ENCODE peak calls at places on chromosomes 16 and 17, in four cellular contexts. One of them, this sample, is unnamed.

GRCh38 chr16:12532871-12533610 is 270.6 kb downstream of the CPPED1 start:
- DNase-seq in K562: no peak
- DNase-seq in H1: no peak
- DNase-seq in GM12878: no peak
- DNase-seq in this sample: no peak

GRCh38 chr16:66406534-66407368 is 20.3 kb upstream of the BEAN1 start:
- DNase-seq in K562: peak
- DNase-seq in GM12878: no peak
- DNase-seq in H1: peak
- DNase-seq in this sample: peak

GRCh38 chr17:35788504-35788998 is 6.9 kb downstream of the MMP28 start:
- DNase-seq in H1: no peak
- DNase-seq in K562: no peak
- DNase-seq in GM12878: no peak
- DNase-seq in this sample: no peak

GRCh38 chr16:27728691-27729090 is 178.7 kb downstream of the KATNIP start:
- DNase-seq in H1: no peak
- DNase-seq in K562: no peak
- DNase-seq in GM12878: no peak
- DNase-seq in this sample: no peak

GRCh38 chr17:35082073-35082657 is 18.7 kb upstream of the RFFL start:
- DNase-seq in GM12878: no peak
- DNase-seq in K562: no peak
- DNase-seq in H1: no peak
- DNase-seq in this sample: peak

GRCh38 chr16:49675417-49675816 is 180.5 kb downstream of the ZNF423 start:
- DNase-seq in H1: no peak
- DNase-seq in GM12878: no peak
- DNase-seq in K562: no peak
- DNase-seq in this sample: no peak

GRCh38 chr16:70805787-70806186 is 4.8 kb upstream of the VAC14 start:
- DNase-seq in GM12878: no peak
- DNase-seq in K562: no peak
- DNase-seq in H1: no peak
- DNase-seq in this sample: no peak

GRCh38 chr17:79951361-79952264 is 84.1 kb downstream of the TBC1D16 start:
- DNase-seq in H1: no peak
- DNase-seq in GM12878: no peak
- DNase-seq in K562: no peak
- DNase-seq in this sample: no peak

GRCh38 chr16:19382084-19382801 is 35.4 kb upstream of the TMC5 start:
- DNase-seq in GM12878: no peak
- DNase-seq in K562: no peak
- DNase-seq in H1: no peak
- DNase-seq in this sample: no peak

GRCh38 chr17:81424151-81424550 is 28.9 kb downstream of the BAHCC1 start:
- DNase-seq in GM12878: no peak
- DNase-seq in H1: no peak
- DNase-seq in K562: no peak
- DNase-seq in this sample: no peak

GRCh38 chr16:70563571-70563970 is 40.0 kb downstream of the SF3B3 start:
- DNase-seq in GM12878: no peak
- DNase-seq in K562: no peak
- DNase-seq in H1: no peak
- DNase-seq in this sample: no peak

GRCh38 chr16:56197227-56197992 is 6.1 kb downstream of the GNAO1 start:
- DNase-seq in GM12878: no peak
- DNase-seq in K562: no peak
- DNase-seq in H1: no peak
- DNase-seq in this sample: no peak

GRCh38 chr16:12729448-12729847 is 74.2 kb downstream of the CPPED1 start:
- DNase-seq in H1: no peak
- DNase-seq in K562: no peak
- DNase-seq in GM12878: no peak
- DNase-seq in this sample: no peak

GRCh38 chr16:81738831-81739496 is 40.1 kb upstream of the PLCG2 start:
- DNase-seq in GM12878: no peak
- DNase-seq in K562: peak
- DNase-seq in H1: no peak
- DNase-seq in this sample: no peak

GRCh38 chr16:56190903-56191806 is at the start of gene GNAO1:
- DNase-seq in GM12878: no peak
- DNase-seq in K562: peak
- DNase-seq in H1: peak
- DNase-seq in this sample: no peak

GRCh38 chr16:85645021-85645589 is 32.0 kb downstream of the GSE1 start:
- DNase-seq in K562: no peak
- DNase-seq in H1: no peak
- DNase-seq in GM12878: no peak
- DNase-seq in this sample: peak

GRCh38 chr16:371729-372521 is 1.6 kb upstream of the MRPL28 start:
- DNase-seq in K562: no peak
- DNase-seq in GM12878: no peak
- DNase-seq in H1: peak
- DNase-seq in this sample: no peak

GRCh38 chr16:16028311-16028999 is 79.0 kb downstream of the ABCC1 start:
- DNase-seq in GM12878: no peak
- DNase-seq in K562: no peak
- DNase-seq in H1: no peak
- DNase-seq in this sample: no peak

GRCh38 chr17:7523033-7523432 is 25.8 kb upstream of the TNFSF12 start:
- DNase-seq in H1: peak
- DNase-seq in GM12878: no peak
- DNase-seq in K562: peak
- DNase-seq in this sample: peak

GRCh38 chr17:20992416-20992815 is 50.4 kb downstream of the USP22 start:
- DNase-seq in K562: no peak
- DNase-seq in H1: no peak
- DNase-seq in GM12878: no peak
- DNase-seq in this sample: no peak

GRCh38 chr17:80812362-80813088 is 179.1 kb upstream of the CHMP6 start:
- DNase-seq in GM12878: no peak
- DNase-seq in H1: no peak
- DNase-seq in K562: no peak
- DNase-seq in this sample: no peak

GRCh38 chr17:77963441-77963840 is 4.9 kb downstream of the TNRC6C start:
- DNase-seq in K562: peak
- DNase-seq in GM12878: no peak
- DNase-seq in H1: no peak
- DNase-seq in this sample: no peak

GRCh38 chr17:69928586-69928985 is 146.4 kb upstream of the KCNJ16 start:
- DNase-seq in GM12878: no peak
- DNase-seq in H1: no peak
- DNase-seq in K562: no peak
- DNase-seq in this sample: no peak

GRCh38 chr16:26727801-26728200 is 338.9 kb upstream of the C16orf82 start:
- DNase-seq in H1: no peak
- DNase-seq in K562: no peak
- DNase-seq in GM12878: no peak
- DNase-seq in this sample: no peak

GRCh38 chr17:19728114-19728495 is 11.7 kb upstream of the SLC47A2 start:
- DNase-seq in GM12878: no peak
- DNase-seq in H1: no peak
- DNase-seq in K562: no peak
- DNase-seq in this sample: no peak

GRCh38 chr17:80727409-80727755 is 182.7 kb downstream of the RPTOR start:
- DNase-seq in H1: no peak
- DNase-seq in GM12878: no peak
- DNase-seq in K562: no peak
- DNase-seq in this sample: no peak

GRCh38 chr17:3594976-3595375 is 14.2 kb downstream of the TRPV1 start:
- DNase-seq in GM12878: no peak
- DNase-seq in H1: no peak
- DNase-seq in K562: no peak
- DNase-seq in this sample: no peak

GRCh38 chr17:76709077-76709950 is 1.5 kb downstream of the MXRA7 start:
- DNase-seq in K562: no peak
- DNase-seq in H1: peak
- DNase-seq in GM12878: no peak
- DNase-seq in this sample: no peak

GRCh38 chr17:9899280-9900018 is 5.6 kb downstream of the RCVRN start:
- DNase-seq in K562: no peak
- DNase-seq in GM12878: no peak
- DNase-seq in H1: no peak
- DNase-seq in this sample: no peak

GRCh38 chr16:68265078-68265925 is 976 bp downstream of the SLC7A6 start:
- DNase-seq in GM12878: no peak
- DNase-seq in K562: peak
- DNase-seq in H1: peak
- DNase-seq in this sample: peak

GRCh38 chr16:86951041-86951822 is 366.0 kb downstream of the C16orf95 start:
- DNase-seq in K562: no peak
- DNase-seq in H1: no peak
- DNase-seq in GM12878: no peak
- DNase-seq in this sample: no peak

GRCh38 chr17:80678621-80679020 is 134.0 kb downstream of the RPTOR start:
- DNase-seq in GM12878: no peak
- DNase-seq in H1: no peak
- DNase-seq in K562: no peak
- DNase-seq in this sample: no peak

GRCh38 chr17:80980397-80981061 is 11.1 kb upstream of the CHMP6 start:
- DNase-seq in K562: no peak
- DNase-seq in GM12878: no peak
- DNase-seq in H1: no peak
- DNase-seq in this sample: no peak

GRCh38 chr17:74243013-74243755 is 29.8 kb downstream of the TTYH2 start:
- DNase-seq in GM12878: no peak
- DNase-seq in K562: no peak
- DNase-seq in H1: no peak
- DNase-seq in this sample: no peak

GRCh38 chr16:59905628-59906027 is 1171.5 kb upstream of the GOT2 start:
- DNase-seq in K562: no peak
- DNase-seq in GM12878: no peak
- DNase-seq in H1: no peak
- DNase-seq in this sample: no peak
- TF ChIP-seq EGR1 in K562: no peak
- TF ChIP-seq EGR1 in GM12878: no peak
- TF ChIP-seq EGR1 in H1: no peak
- TF ChIP-seq EGR1 in this sample: no peak

DNA sequence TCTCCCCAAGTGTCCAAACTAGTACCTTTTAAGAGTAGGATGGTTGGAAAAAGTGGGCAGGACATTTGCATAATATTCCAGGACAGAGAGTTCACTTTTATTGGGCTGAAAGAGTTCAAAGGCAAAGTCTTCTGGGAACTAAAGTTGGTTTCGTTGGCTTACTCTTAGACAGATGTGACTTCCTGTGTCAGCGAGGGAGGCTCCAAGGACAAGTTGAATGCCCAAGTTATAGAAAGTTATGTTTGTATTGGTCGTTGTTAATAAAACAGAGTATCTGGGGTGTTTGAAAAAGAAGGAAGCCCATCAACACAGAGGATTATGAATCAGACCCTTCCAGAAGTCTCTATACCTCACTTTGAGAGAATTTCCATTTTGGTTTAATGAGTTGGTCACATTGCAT is 117.3 kb upstream of the TBX2 start:
- DNase-seq in GM12878: no peak
- DNase-seq in K562: no peak
- DNase-seq in H1: no peak
- DNase-seq in this sample: no peak
- TF ChIP-seq EGR1 in GM12878: no peak
- TF ChIP-seq EGR1 in K562: no peak
- TF ChIP-seq EGR1 in H1: no peak
- TF ChIP-seq EGR1 in this sample: no peak

GRCh38 chr16:84371553-84371865 is 3.2 kb downstream of the ATP2C2 start:
- DNase-seq in H1: no peak
- DNase-seq in GM12878: no peak
- DNase-seq in K562: no peak
- DNase-seq in this sample: no peak

GRCh38 chr16:84370723-84371552 is 2.6 kb downstream of the ATP2C2 start:
- DNase-seq in H1: no peak
- DNase-seq in GM12878: no peak
- DNase-seq in K562: no peak
- DNase-seq in this sample: no peak

GRCh38 chr16:84368327-84368996 is at the start of gene ATP2C2:
- DNase-seq in K562: peak
- DNase-seq in H1: peak
- DNase-seq in GM12878: no peak
- DNase-seq in this sample: peak

GRCh38 chr16:84369105-84369504 is 767 bp downstream of the ATP2C2 start:
- DNase-seq in GM12878: no peak
- DNase-seq in K562: no peak
- DNase-seq in H1: no peak
- DNase-seq in this sample: no peak

DNA sequence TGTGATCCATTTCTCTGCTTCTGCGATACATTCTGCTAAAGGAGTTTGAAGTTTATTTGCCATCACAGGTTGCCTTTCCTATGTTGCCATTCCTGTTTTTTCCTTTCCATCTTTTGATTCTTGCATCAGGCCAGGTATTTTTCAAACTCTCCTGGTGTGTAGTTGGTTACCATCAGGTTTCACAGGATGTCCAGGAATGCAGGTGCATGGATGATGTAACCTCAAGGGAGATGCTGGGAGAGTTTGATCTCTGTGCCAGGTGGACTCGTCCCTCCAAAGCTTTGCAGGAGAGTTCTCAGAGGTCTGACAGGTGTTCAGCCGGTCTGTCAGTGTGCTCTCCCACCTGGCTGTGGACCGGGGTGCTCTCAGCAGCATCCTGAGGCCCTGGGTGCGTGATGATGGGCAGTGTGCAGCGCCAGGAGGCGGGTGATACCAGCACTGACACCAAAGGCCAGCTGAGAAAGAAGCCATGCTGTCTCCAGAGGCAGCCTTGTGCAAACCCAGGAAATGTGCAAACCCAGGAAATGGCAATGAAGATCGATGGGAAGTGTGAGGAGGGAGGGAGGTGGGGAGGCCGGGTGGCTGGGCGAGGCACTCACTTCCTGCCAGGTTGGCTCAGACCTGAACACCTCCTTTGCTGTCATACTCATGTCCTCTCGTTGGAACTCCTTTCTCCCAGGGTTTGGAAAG is 1.7 kb downstream of the ATP2C2 start:
- DNase-seq in H1: no peak
- DNase-seq in K562: no peak
- DNase-seq in GM12878: no peak
- DNase-seq in this sample: no peak
- TF ChIP-seq EGR1 in H1: no peak
- TF ChIP-seq EGR1 in K562: no peak
- TF ChIP-seq EGR1 in GM12878: no peak
- TF ChIP-seq EGR1 in this sample: no peak

DNA sequence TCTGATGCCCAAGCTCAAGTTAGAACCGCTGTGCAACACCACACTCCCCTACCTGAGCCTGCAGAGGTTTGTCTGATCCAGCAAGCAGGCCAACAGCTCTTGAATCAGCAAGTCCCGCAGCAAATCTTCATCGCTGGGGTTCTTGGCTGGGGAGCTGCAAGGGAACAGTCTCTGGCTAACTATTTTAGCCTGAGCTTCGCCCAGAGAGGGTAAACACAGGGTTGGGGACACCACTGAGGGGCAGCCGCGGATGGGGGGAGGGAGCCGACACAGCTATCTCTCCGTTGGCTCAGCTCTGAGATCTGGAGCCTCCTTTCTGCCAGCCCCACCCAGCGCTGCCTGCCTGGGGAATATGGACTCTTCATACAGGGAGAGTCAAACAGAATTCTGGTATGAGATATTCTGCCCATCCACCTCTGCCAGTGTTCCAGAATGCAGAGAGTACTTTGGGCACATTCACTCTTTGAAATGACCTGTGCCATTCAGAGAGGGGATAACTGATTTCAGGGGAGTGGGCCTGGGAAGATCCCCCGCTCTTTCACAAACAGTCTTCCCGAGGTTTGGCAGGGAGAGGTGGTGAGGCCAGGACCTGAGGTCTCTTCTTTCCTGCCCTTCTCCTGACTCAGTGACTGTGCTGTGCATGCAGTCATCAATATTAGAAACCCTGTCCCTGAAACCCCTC is 7.4 kb downstream of the GIP start:
- DNase-seq in H1: peak
- DNase-seq in GM12878: no peak
- DNase-seq in K562: peak
- DNase-seq in this sample: no peak
- TF ChIP-seq EGR1 in H1: no peak
- TF ChIP-seq EGR1 in GM12878: no peak
- TF ChIP-seq EGR1 in K562: no peak
- TF ChIP-seq EGR1 in this sample: no peak